ENCODE peak calls at places on chromosomes 11 and 22, in nine cellular contexts. Y is mammary epithelial cell, A is HFF-Myc, C is GM20000, K is dorsolateral prefrontal cortex, D is IMR-90, O is AG09319, J is MM.1S, G is GM13976. Q is an unnamed sample.

GRCh38 chr11:29685361-29685760 is 331.5 kb downstream of the KCNA4 start:
- DNase-seq in Y (no peak), A (no peak), C (no peak), K (no peak), D (no peak), O (no peak), J (no peak), G (no peak), Q (no peak)

GRCh38 chr11:12100886-12101285 is 9.5 kb upstream of the MICAL2 start:
- DNase-seq in Y (no peak), A (no peak), C (no peak), K (peak), D (no peak), O (no peak), J (no peak), G (no peak), Q (no peak)

GRCh38 chr11:32643526-32643925 is 59.9 kb downstream of the EIF3M start:
- DNase-seq in Y (peak), A (no peak), C (no peak), K (no peak), D (peak), O (no peak), J (no peak), G (no peak), Q (no peak)

GRCh38 chr11:15006139-15006759 is 34.1 kb upstream of the CALCA start:
- DNase-seq in Y (peak), A (peak), C (peak), K (no peak), D (peak), O (no peak), J (peak), G (peak), Q (peak)

GRCh38 chr11:75320046-75320618 is 31.3 kb downstream of the ARRB1 start:
- DNase-seq in Y (no peak), A (no peak), C (no peak), K (no peak), D (no peak), O (no peak), J (no peak), G (no peak), Q (no peak)

GRCh38 chr11:24767411-24767810 is 270.6 kb downstream of the LUZP2 start:
- DNase-seq in Y (no peak), A (no peak), C (no peak), K (no peak), D (no peak), O (no peak), J (no peak), G (no peak), Q (no peak)

GRCh38 chr11:126345759-126346585 is 9.5 kb upstream of the ST3GAL4 start:
- DNase-seq in Y (no peak), A (peak), C (no peak), K (no peak), D (peak), O (peak), J (no peak), G (no peak), Q (no peak)

GRCh38 chr22:17101475-17102296 is 16.9 kb downstream of the IL17RA start:
- DNase-seq in Y (no peak), A (no peak), C (peak), K (no peak), D (no peak), O (no peak), J (no peak), G (peak), Q (no peak)

GRCh38 chr11:75858613-75859012 is 43.6 kb downstream of the UVRAG start:
- DNase-seq in Y (peak), A (no peak), C (no peak), K (no peak), D (peak), O (no peak), J (no peak), G (no peak), Q (no peak)

GRCh38 chr11:115306703-115307102 is 197.5 kb downstream of the CADM1 start:
- DNase-seq in Y (no peak), A (no peak), C (no peak), K (no peak), D (no peak), O (no peak), J (no peak), G (no peak), Q (no peak)

GRCh38 chr11:130544266-130544665 is 95.8 kb downstream of the ADAMTS15 start:
- DNase-seq in Y (no peak), A (no peak), C (no peak), K (no peak), D (no peak), O (no peak), J (no peak), G (no peak), Q (no peak)

GRCh38 chr11:129368889-129369672 is 6.6 kb upstream of the BARX2 start:
- DNase-seq in Y (no peak), A (no peak), C (no peak), K (no peak), D (no peak), O (no peak), J (peak), G (no peak), Q (no peak)

GRCh38 chr22:33402325-33402724 is 344.1 kb upstream of the SYN3 start:
- DNase-seq in Y (no peak), A (no peak), C (no peak), K (no peak), D (no peak), O (no peak), J (no peak), G (no peak), Q (no peak)

GRCh38 chr11:14417186-14417585 is 58.2 kb upstream of the RRAS2 start:
- DNase-seq in Y (no peak), A (no peak), C (no peak), K (no peak), D (peak), O (no peak), J (no peak), G (no peak), Q (no peak)

GRCh38 chr11:36288442-36289225 is 590 bp downstream of the COMMD9 start:
- DNase-seq in Y (no peak), A (no peak), C (no peak), K (no peak), D (no peak), O (no peak), J (no peak), G (no peak), Q (no peak)

GRCh38 chr11:67062526-67063373 is 6.1 kb downstream of the RHOD start:
- DNase-seq in Y (peak), A (no peak), C (no peak), K (no peak), D (no peak), O (no peak), J (no peak), G (no peak), Q (no peak)

GRCh38 chr11:20042025-20042639 is 118.1 kb downstream of the DBX1 start:
- DNase-seq in Y (peak), A (no peak), C (no peak), K (no peak), D (peak), O (no peak), J (no peak), G (no peak), Q (no peak)

GRCh38 chr11:122367809-122368231 is 251.8 kb upstream of the BLID start:
- DNase-seq in Y (peak), A (peak), C (no peak), K (no peak), D (peak), O (peak), J (no peak), G (no peak), Q (no peak)

GRCh38 chr11:72972541-72973128 is 158.4 kb downstream of the ATG16L2 start:
- DNase-seq in Y (no peak), A (no peak), C (no peak), K (no peak), D (peak), O (peak), J (no peak), G (no peak), Q (no peak)

GRCh38 chr11:67465190-67465522 is 3.9 kb downstream of the TMEM134 start:
- DNase-seq in Y (no peak), A (no peak), C (no peak), K (no peak), D (no peak), O (no peak), J (no peak), G (no peak), Q (no peak)

GRCh38 chr22:35191412-35191811 is 65.9 kb upstream of the HMGXB4 start:
- DNase-seq in Y (peak), A (peak), C (no peak), K (no peak), D (peak), O (no peak), J (no peak), G (no peak), Q (no peak)

GRCh38 chr11:43396617-43397016 is 37.9 kb downstream of the TTC17 start:
- DNase-seq in Y (no peak), A (no peak), C (no peak), K (no peak), D (no peak), O (no peak), J (no peak), G (no peak), Q (no peak)

GRCh38 chr11:64438986-64439771 is 80.2 kb downstream of the RPS6KA4 start:
- DNase-seq in Y (peak), A (no peak), C (no peak), K (no peak), D (no peak), O (no peak), J (no peak), G (no peak), Q (no peak)

GRCh38 chr11:103959279-103959930 is 77.0 kb upstream of the DDI1 start:
- DNase-seq in Y (no peak), A (no peak), C (peak), K (no peak), D (peak), O (no peak), J (peak), G (peak), Q (no peak)

GRCh38 chr11:122852071-122852831 is 14.0 kb downstream of the CRTAM start:
- DNase-seq in Y (peak), A (no peak), C (no peak), K (no peak), D (peak), O (no peak), J (no peak), G (no peak), Q (peak)

GRCh38 chr11:111403021-111403725 is 24.1 kb upstream of the POU2AF1 start:
- DNase-seq in Y (no peak), A (no peak), C (no peak), K (no peak), D (no peak), O (no peak), J (no peak), G (no peak), Q (no peak)

GRCh38 chr11:65558002-65558784 is at the start of gene LTBP3:
- DNase-seq in Y (peak), A (no peak), C (peak), K (peak), D (peak), O (no peak), J (peak), G (peak), Q (peak)

GRCh38 chr11:26765323-26765722 is 43.5 kb upstream of the SLC5A12 start:
- DNase-seq in Y (no peak), A (no peak), C (no peak), K (no peak), D (no peak), O (no peak), J (no peak), G (no peak), Q (no peak)

GRCh38 chr11:111871693-111872161 is 346 bp upstream of the ALG9 start:
- DNase-seq in Y (no peak), A (no peak), C (peak), K (no peak), D (no peak), O (no peak), J (no peak), G (no peak), Q (no peak)

GRCh38 chr22:19884954-19885751 is 30.5 kb upstream of the GNB1L start:
- DNase-seq in Y (no peak), A (no peak), C (no peak), K (no peak), D (no peak), O (no peak), J (no peak), G (no peak), Q (peak)

GRCh38 chr22:44620129-44620840 is 81.7 kb upstream of the PRR5 start:
- DNase-seq in Y (peak), A (no peak), C (peak), K (no peak), D (peak), O (no peak), J (no peak), G (peak), Q (peak)

GRCh38 chr22:46851941-46852340 is 89.5 kb downstream of the TBC1D22A start:
- DNase-seq in Y (no peak), A (no peak), C (no peak), K (no peak), D (no peak), O (no peak), J (no peak), G (no peak), Q (no peak)

GRCh38 chr11:65279713-65280459 is 18.1 kb downstream of the POLA2 start:
- DNase-seq in Y (peak), A (no peak), C (peak), K (no peak), D (peak), O (peak), J (no peak), G (peak), Q (peak)

GRCh38 chr22:27489265-27489675 is 312.3 kb downstream of the MN1 start:
- DNase-seq in Y (no peak), A (no peak), C (no peak), K (no peak), D (peak), O (no peak), J (no peak), G (no peak), Q (no peak)

GRCh38 chr11:19628018-19628417 is 84.6 kb upstream of the NAV2 start:
- DNase-seq in Y (peak), A (no peak), C (no peak), K (no peak), D (peak), O (no peak), J (no peak), G (no peak), Q (no peak)

GRCh38 chr22:45878051-45878764 is 98.8 kb downstream of the WNT7B start:
- DNase-seq in Y (no peak), A (no peak), C (no peak), K (peak), D (no peak), O (no peak), J (no peak), G (no peak), Q (no peak)

GRCh38 chr22:43293259-43293658 is 49.9 kb downstream of the SCUBE1 start:
- DNase-seq in Y (no peak), A (no peak), C (no peak), K (no peak), D (no peak), O (peak), J (no peak), G (no peak), Q (no peak)

GRCh38 chr11:80362578-80362977 is 921.7 kb upstream of the TENM4 start:
- DNase-seq in Y (peak), A (no peak), C (no peak), K (no peak), D (no peak), O (no peak), J (no peak), G (no peak), Q (no peak)

DNA sequence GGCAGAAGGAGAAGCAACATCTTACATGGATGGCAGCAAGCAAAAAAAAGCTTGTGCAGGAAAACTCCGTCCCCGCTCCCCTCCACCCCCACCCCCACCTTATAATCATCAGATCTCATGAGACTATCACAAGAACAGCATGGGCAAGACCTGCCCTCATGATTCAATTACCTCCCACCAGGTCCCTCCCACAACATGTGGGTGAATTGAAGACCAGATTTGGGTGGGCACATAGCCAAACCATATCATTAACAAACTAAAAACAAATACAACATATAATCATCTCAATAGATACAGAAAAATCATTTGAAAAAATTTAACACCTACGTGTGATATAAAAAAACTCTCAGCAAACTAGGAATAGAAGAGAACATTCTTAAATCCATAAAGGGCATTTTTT is 88.8 kb downstream of the BUD13 start:
- DNase-seq in Y (no peak), A (no peak), C (no peak), K (no peak), D (no peak), O (no peak), J (no peak), G (no peak), Q (no peak)
- TF ChIP-seq CTCF in Y (no peak), A (no peak), C (no peak), K (no peak), D (no peak), O (no peak), J (no peak), G (no peak), Q (no peak)

GRCh38 chr11:128039140-128040021 is 548.0 kb downstream of the ETS1 start:
- DNase-seq in Y (peak), A (peak), C (no peak), K (no peak), D (peak), O (peak), J (peak), G (no peak), Q (peak)
- TF ChIP-seq CTCF in Y (peak), A (no peak), C (no peak), K (no peak), D (peak), O (peak), J (no peak), G (no peak), Q (peak)

GRCh38 chr11:84012171-84012826 is 726.1 kb upstream of the CCDC90B start:
- DNase-seq in Y (no peak), A (no peak), C (no peak), K (no peak), D (no peak), O (no peak), J (no peak), G (no peak), Q (no peak)
- TF ChIP-seq CTCF in Y (no peak), A (no peak), C (no peak), K (no peak), D (no peak), O (no peak), J (no peak), G (no peak), Q (no peak)

GRCh38 chr11:120929664-120930154 is 94.2 kb upstream of the TBCEL start:
- DNase-seq in Y (no peak), A (peak), C (peak), K (no peak), D (peak), O (no peak), J (peak), G (peak), Q (peak)
- TF ChIP-seq CTCF in Y (peak), A (peak), C (peak), K (peak), D (peak), O (peak), J (peak), G (peak), Q (peak)

DNA sequence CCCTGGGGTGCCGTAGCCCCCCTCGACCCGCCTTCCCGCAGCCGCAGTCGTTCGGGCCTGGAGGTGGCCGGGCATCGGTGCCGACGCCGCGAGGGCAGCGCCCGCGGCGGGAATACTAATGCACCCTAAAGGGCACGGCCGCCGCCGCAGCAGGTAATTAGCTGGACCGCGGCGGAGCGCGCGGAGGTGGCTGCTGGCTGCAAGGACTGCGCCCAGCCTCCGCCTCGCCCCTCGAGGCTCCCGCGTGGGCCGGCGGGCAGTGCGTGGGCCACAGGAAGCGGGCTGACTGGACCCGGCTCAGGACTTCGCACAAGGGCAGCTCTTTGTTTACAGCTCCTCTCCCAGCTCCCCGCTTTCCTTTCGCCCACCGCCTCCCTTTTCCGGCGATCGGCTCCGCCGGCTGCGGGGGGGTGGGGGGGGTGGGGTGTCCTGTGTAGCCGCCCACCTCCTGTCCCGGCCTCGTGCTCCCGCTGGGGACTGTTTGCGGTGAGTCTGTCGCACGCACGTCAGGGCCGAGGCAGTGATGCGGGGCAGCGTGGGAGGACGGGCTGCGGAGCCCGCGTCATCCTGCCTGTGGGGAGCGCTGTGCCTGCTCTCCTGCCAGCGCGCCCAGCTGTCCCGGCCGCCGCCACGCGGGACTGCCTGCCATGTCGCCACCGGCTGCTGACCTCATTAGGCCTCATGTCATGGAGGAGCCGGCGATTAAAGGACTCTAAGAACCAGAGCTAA is 53.2 kb downstream of the GRIK4 start:
- DNase-seq in Y (no peak), A (no peak), C (peak), K (peak), D (peak), O (no peak), J (no peak), G (peak), Q (peak)
- TF ChIP-seq CTCF in Y (peak), A (no peak), C (peak), K (peak), D (peak), O (no peak), J (no peak), G (peak), Q (no peak)

GRCh38 chr22:39298194-39298987 is 21.0 kb downstream of the RPL3 start:
- DNase-seq in Y (no peak), A (no peak), C (no peak), K (no peak), D (no peak), O (no peak), J (no peak), G (no peak), Q (no peak)

GRCh38 chr22:39301108-39301507 is 18.3 kb downstream of the RPL3 start:
- DNase-seq in Y (no peak), A (no peak), C (no peak), K (no peak), D (no peak), O (no peak), J (no peak), G (no peak), Q (no peak)

GRCh38 chr22:39299829-39300178 is 19.6 kb downstream of the RPL3 start:
- DNase-seq in Y (peak), A (no peak), C (peak), K (no peak), D (no peak), O (no peak), J (no peak), G (peak), Q (no peak)

GRCh38 chr22:39301926-39302325 is 17.5 kb downstream of the RPL3 start:
- DNase-seq in Y (no peak), A (no peak), C (no peak), K (no peak), D (no peak), O (no peak), J (no peak), G (no peak), Q (no peak)

GRCh38 chr22:39300198-39300830 is 19.1 kb downstream of the RPL3 start:
- DNase-seq in Y (no peak), A (no peak), C (no peak), K (no peak), D (no peak), O (no peak), J (no peak), G (peak), Q (no peak)
- TF ChIP-seq CTCF in Y (no peak), A (no peak), C (no peak), K (no peak), D (no peak), O (no peak), J (no peak), G (no peak), Q (no peak)

DNA sequence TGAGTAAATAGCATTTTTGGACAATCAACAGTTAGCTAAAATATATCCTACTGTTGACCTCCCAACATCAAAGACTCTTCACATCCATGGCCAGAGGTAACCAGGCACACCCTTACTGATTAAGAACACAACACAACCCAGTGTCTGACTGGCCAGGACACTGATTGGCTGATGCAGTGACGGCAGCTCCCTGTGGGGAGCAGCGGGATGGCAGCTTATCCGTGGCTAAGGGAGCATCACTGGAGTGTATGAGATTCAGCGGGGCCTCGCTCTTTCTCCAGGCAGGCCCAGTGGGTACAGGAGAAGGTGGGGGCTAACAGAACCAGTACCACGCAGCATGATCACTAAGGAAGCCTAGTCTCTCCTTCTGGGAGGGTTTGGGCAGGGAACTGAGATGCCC is 10.3 kb upstream of the IL2RB start:
- DNase-seq in Y (no peak), A (no peak), C (no peak), K (no peak), D (no peak), O (no peak), J (no peak), G (no peak), Q (no peak)
- TF ChIP-seq CTCF in Y (peak), A (no peak), C (no peak), K (no peak), D (no peak), O (no peak), J (no peak), G (no peak), Q (no peak)

GRCh38 chr11:1549355-1550330 is 22.4 kb downstream of the DUSP8 start:
- DNase-seq in Y (no peak), A (no peak), C (no peak), K (no peak), D (no peak), O (no peak), J (no peak), G (no peak), Q (no peak)
- TF ChIP-seq CTCF in Y (no peak), A (no peak), C (no peak), K (peak), D (no peak), O (no peak), J (peak), G (no peak), Q (no peak)

Q was measured in activated CD8-positive, alpha-beta T cell treated with anti-CD3 and anti-CD28 coated beads for 36 hours.